ENCODE peak calls at places on chromosomes 13 and 19, in four cellular contexts. P, Q, I and D are unnamed samples.

GRCh38 chr19:48490980-48491792 is 20.4 kb downstream of the LMTK3 start:
- DNase-seq in P (no peak), Q (peak), I (peak), D (no peak)

GRCh38 chr19:2867025-2867991 is at the start of gene ZNF556:
- DNase-seq in P (no peak), Q (no peak), I (peak), D (no peak)

GRCh38 chr19:58575183-58576041 is 2.3 kb upstream of the MZF1 start:
- DNase-seq in P (peak), Q (peak), I (peak), D (peak)

GRCh38 chr13:80562423-80562822 is 221.5 kb upstream of the SPRY2 start:
- DNase-seq in P (no peak), Q (no peak), I (no peak), D (no peak)

GRCh38 chr13:40205771-40206240 is 460.6 kb downstream of the FOXO1 start:
- DNase-seq in P (no peak), Q (no peak), I (peak), D (no peak)

GRCh38 chr19:2034729-2035589 is 16.1 kb downstream of the MKNK2 start:
- DNase-seq in P (no peak), Q (peak), I (peak), D (no peak)

GRCh38 chr13:74200081-74200480 is 65.9 kb upstream of the KLF12 start:
- DNase-seq in P (no peak), Q (no peak), I (no peak), D (no peak)

GRCh38 chr13:94947965-94948371 is 235.6 kb upstream of the SOX21 start:
- DNase-seq in P (no peak), Q (no peak), I (no peak), D (no peak)

GRCh38 chr13:29576581-29576980 is 18.9 kb downstream of the SLC7A1 start:
- DNase-seq in P (no peak), Q (no peak), I (no peak), D (no peak)

GRCh38 chr13:87669379-87669978 is 1.7 kb upstream of the SLITRK5 start:
- DNase-seq in P (no peak), Q (no peak), I (no peak), D (no peak)

GRCh38 chr19:29687897-29688728 is 22.9 kb downstream of the PLEKHF1 start:
- DNase-seq in P (peak), Q (no peak), I (no peak), D (no peak)

GRCh38 chr13:20391597-20392452 is 133.8 kb downstream of the CRYL1 start:
- DNase-seq in P (no peak), Q (no peak), I (peak), D (no peak)

GRCh38 chr13:102779426-102780159 is 6.0 kb upstream of the TEX30 start:
- DNase-seq in P (no peak), Q (no peak), I (peak), D (no peak)

GRCh38 chr19:38475176-38475575 is 41.7 kb downstream of the RYR1 start:
- DNase-seq in P (no peak), Q (no peak), I (no peak), D (no peak)

GRCh38 chr13:38803566-38803965 is 116.7 kb downstream of the FREM2 start:
- DNase-seq in P (no peak), Q (no peak), I (no peak), D (no peak)